ENCODE peak calls at places on chromosomes 5 and 9, in nine cellular contexts. C is AG04450, O is A549, Y is HL-60, X is fibroblast of pulmonary artery, K is IMR-90, N is kidney, A is right atrium auricular region, F is fibroblast of lung. P is an unnamed sample.

GRCh38 chr5:79062431-79062830 is 7.0 kb downstream of the DMGDH start:
- DNase-seq in C (no peak), O (no peak), Y (no peak), X (no peak), K (no peak), N (no peak), A (no peak), F (no peak), P (no peak)

GRCh38 chr5:11588803-11589202 is 315.4 kb downstream of the CTNND2 start:
- DNase-seq in C (no peak), O (no peak), Y (no peak), X (no peak), K (no peak), N (no peak), A (no peak), F (no peak), P (no peak)

GRCh38 chr5:88883059-88883565 is at the start of gene MEF2C:
- DNase-seq in C (peak), O (peak), Y (no peak), X (peak), K (peak), N (peak), A (peak), F (peak), P (peak)

GRCh38 chr5:133229931-133230664 is 178.3 kb downstream of the HSPA4 start:
- DNase-seq in C (no peak), O (no peak), Y (no peak), X (no peak), K (peak), N (no peak), A (no peak), F (no peak), P (peak)

GRCh38 chr5:133316346-133317343 is 264.8 kb downstream of the HSPA4 start:
- DNase-seq in C (no peak), O (peak), Y (no peak), X (no peak), K (no peak), N (no peak), A (no peak), F (no peak), P (peak)

GRCh38 chr5:157913575-157913974 is 54.6 kb upstream of the CLINT1 start:
- DNase-seq in C (no peak), O (no peak), Y (no peak), X (no peak), K (no peak), N (no peak), A (no peak), F (no peak), P (no peak)

GRCh38 chr9:9437641-9438040 is 1175.2 kb downstream of the PTPRD start:
- DNase-seq in C (no peak), O (no peak), Y (no peak), X (no peak), K (no peak), N (no peak), A (no peak), F (no peak), P (no peak)

GRCh38 chr9:81431662-81432061 is 257.7 kb downstream of the TLE1 start:
- DNase-seq in C (peak), O (no peak), Y (no peak), X (peak), K (peak), N (no peak), A (no peak), F (peak), P (no peak)

GRCh38 chr9:35526087-35526801 is 36.3 kb downstream of the RUSC2 start:
- DNase-seq in C (no peak), O (peak), Y (peak), X (peak), K (peak), N (no peak), A (no peak), F (peak), P (no peak)

GRCh38 chr5:29017501-29017900 is 1979.1 kb upstream of the CDH9 start:
- DNase-seq in C (no peak), O (no peak), Y (no peak), X (no peak), K (no peak), N (no peak), A (no peak), F (no peak), P (no peak)

GRCh38 chr5:175589714-175590113 is 68.2 kb upstream of the HRH2 start:
- DNase-seq in C (no peak), O (no peak), Y (no peak), X (no peak), K (no peak), N (no peak), A (no peak), F (no peak), P (no peak)

GRCh38 chr9:121640076-121640475 is 11.4 kb upstream of the DAB2IP start:
- DNase-seq in C (no peak), O (peak), Y (no peak), X (peak), K (peak), N (peak), A (no peak), F (no peak), P (peak)

GRCh38 chr5:129904667-129905466 is 602 bp downstream of the CHSY3 start:
- DNase-seq in C (no peak), O (peak), Y (no peak), X (peak), K (no peak), N (peak), A (no peak), F (no peak), P (peak)

GRCh38 chr9:136820947-136821332 is 13.2 kb downstream of the RABL6 start:
- DNase-seq in C (no peak), O (no peak), Y (no peak), X (peak), K (no peak), N (peak), A (no peak), F (peak), P (no peak)

DNA sequence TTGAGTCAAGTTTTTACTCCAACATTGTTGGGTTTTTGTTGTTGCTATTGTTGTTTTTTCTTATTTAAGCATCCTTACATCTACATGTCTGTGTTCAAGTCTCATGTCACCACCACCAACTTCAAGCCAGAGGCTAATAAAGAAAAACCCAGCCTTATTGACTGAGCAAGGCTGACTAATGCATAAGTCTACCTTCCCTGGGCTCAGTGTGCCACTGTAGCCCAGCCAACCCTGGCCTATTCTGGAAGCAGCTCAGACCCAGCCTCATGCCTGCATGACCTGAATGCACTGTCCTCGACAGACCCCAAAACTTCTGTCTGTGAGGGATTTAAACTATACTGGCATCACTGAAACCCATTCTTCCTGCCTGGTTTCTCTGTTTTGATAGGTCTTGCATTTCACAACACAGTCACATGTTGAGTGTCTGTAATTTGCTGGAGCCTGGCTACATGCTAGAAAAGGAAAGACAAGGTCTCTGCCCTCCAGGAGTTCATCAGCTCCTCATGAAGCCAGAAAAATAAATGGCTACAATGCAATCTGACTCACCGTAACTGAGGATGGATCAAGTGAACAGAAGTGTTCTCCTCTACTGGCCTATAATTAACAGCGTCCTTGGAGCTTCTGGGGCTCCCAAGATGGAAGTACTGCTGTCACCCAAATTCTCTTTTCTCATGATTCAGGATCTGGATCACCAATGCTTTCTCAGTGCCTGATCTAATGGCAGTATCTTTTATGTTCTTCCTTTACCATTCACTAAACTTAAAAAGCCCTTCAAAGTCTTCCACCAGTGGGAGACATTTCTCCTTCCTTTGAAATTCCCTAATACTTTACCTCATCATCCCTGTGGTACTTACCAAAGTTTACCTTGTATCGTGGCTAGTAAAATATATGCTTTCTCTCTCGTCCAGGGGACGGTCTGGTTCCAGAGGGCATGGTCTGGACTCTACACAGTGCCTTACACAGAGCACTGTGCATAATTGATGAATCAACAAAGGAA is 103.9 kb upstream of the IFNE start:
- DNase-seq in C (no peak), O (peak), Y (no peak), X (peak), K (no peak), N (no peak), A (no peak), F (peak), P (no peak)
- TF ChIP-seq CTCF in C (peak), O (peak), Y (no peak), X (peak), K (peak), N (no peak), A (no peak), F (peak), P (no peak)

DNA sequence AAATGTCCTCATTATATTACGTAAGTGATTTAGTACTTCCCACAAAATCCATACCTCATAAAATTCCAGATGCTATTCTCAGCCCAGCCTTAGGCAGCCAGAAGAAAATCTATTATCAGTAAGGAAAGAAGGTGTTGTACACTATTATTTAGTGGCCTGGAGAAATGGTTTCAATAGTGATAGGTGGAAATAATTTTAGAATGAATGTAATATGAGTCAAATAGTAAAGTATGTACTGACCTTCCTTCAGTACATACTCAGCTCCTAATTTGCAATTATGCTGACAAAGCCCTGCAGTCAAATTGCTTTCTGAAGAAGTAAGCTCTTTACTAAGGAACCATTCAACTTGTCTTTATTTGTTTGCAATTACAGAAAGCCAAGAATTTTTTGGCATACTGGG is 409.2 kb downstream of the HTR1A start:
- DNase-seq in C (no peak), O (no peak), Y (no peak), X (no peak), K (no peak), N (no peak), A (no peak), F (no peak), P (no peak)
- H3K4me3 ChIP-seq in C (no peak), O (no peak), Y (no peak), X (no peak), K (no peak), N (no peak), A (no peak), F (no peak), P (no peak)

DNA sequence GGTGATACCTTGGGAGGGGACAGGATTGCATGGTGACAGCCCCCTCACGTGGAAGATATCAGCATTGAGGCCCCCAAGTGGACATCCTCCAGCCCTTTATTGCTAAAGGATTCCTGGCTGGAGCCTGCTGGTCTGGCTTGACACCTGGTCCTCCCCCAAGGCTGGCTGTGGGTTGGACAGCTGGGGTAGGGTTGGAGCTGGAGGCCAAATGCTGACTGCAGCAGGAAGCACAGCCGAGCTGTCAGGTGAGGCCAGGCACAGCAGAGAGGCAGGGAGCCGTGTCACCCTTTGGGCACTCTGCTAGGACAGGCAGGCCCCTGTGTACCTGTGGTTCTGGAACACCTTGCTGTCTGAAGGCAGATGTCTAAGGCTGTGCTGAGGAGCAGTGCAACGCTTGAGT is 2.2 kb downstream of the CACFD1 start:
- DNase-seq in C (no peak), O (no peak), Y (no peak), X (no peak), K (no peak), N (peak), A (no peak), F (no peak), P (no peak)
- TF ChIP-seq CTCF in C (no peak), O (no peak), Y (no peak), X (no peak), K (no peak), N (no peak), A (no peak), F (no peak), P (peak)

DNA sequence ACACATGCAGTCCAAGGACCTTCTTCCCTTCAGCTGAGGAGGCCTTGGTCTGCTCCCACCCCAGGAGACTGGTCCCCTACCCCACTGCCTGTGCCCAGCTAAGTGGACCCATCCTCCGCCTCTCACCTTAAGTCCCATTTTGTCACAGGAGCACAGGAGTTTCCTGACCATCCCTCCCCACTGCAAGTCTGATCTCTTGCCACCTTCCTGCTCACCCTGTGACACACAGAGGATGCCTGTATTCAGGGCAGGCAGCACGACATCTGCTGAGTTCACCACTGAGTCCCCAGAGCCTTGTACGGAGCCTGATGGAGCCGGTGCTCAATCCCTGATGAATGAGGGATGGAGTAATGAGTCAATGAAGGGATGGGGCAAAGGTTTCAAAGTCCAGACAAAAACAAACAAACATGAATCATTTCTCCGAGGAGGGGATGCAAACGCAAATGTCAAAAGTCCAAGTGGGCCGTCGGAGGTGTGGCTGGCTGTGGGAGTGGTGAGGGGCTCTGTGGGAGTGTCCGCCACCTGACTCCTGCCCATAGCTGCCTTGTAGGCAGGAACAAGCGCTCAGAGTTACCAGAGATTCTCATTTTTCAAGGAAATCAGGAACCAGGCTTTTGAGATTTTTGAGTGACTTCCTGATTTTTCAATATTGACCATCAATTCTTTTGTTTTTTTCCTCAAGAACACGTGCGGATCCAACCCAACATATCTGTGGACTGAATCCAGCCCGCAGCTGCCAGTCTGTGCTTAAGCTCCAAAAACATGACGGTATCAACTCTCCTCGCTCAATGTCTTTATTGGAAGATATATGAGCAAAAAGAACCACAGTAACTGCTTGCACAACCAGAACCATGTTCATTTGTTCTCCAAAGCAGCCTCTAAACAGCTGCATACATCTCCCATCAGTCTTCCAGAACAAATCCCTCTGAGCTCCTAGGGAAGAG is 4.4 kb downstream of the RAPGEF1 start:
- DNase-seq in C (no peak), O (peak), Y (no peak), X (no peak), K (no peak), N (peak), A (no peak), F (no peak), P (peak)
- H3K4me3 ChIP-seq in C (no peak), O (peak), Y (no peak), X (no peak), K (no peak), N (no peak), A (no peak), F (no peak), P (peak)

DNA sequence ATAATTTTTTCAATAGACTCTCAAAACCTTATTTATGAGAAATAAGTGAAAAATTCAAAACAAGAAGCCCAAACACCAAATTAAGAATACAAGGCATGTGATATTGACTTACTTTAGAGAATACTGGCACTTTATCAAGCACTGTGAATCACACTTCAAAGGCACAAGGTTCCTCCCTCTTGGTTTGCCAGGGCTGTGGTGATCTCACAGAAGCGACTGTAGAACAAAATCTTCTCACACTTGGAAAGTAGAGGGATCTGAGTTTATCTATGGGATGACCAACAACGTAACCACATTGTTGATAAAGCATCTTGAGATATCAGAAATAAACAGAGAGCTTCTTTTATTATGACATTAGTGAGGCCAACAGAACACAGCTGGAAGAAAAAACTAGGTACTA is 295.9 kb downstream of the NFIB start:
- DNase-seq in C (peak), O (peak), Y (no peak), X (peak), K (peak), N (no peak), A (no peak), F (peak), P (no peak)
- TF ChIP-seq CTCF in C (no peak), O (no peak), Y (no peak), X (no peak), K (no peak), N (no peak), A (no peak), F (no peak), P (no peak)

DNA sequence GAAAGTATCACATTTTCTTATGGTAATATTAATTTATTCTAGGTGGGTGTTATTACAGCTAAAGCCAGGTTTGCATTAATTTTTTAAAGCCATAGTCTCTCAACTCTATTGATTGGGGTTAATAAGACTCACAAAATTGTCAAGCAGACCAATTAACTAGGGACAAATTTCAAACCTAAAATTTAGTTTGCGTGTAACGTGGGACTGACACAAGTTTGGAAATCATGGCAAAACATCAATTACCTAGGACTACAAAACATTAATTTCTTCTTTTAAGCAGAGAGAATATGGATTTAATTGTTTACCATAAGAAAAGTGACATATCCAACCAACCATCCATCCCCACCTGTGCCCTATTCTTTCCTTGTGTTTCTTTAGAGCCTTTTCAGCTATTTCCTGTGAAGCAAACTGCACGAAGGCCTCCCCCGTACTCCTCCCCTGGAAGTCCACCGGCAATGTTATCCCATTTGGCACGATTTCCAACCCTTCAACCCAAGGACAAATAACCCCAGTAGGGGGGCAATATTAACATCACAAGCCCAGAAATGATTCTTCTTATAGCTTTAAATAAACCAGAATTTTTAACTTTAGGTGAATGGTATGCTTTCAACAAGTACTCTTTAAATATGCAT is 4.4 kb downstream of the HNRNPH1 start:
- DNase-seq in C (no peak), O (no peak), Y (peak), X (peak), K (no peak), N (no peak), A (no peak), F (no peak), P (no peak)
- H3K4me3 ChIP-seq in C (peak), O (peak), Y (peak), X (peak), K (peak), N (peak), A (peak), F (peak), P (no peak)

GRCh38 chr5:179606910-179607448 is 16.5 kb downstream of the HNRNPH1 start:
- DNase-seq in C (no peak), O (no peak), Y (no peak), X (no peak), K (no peak), N (peak), A (no peak), F (no peak), P (no peak)

GRCh38 chr5:179608131-179608581 is 15.3 kb downstream of the HNRNPH1 start:
- DNase-seq in C (no peak), O (no peak), Y (no peak), X (no peak), K (no peak), N (peak), A (no peak), F (peak), P (peak)

GRCh38 chr5:179605026-179605833 is 18.2 kb downstream of the HNRNPH1 start:
- DNase-seq in C (no peak), O (no peak), Y (no peak), X (no peak), K (peak), N (peak), A (no peak), F (peak), P (no peak)

GRCh38 chr5:179606071-179606909 is 17.2 kb downstream of the HNRNPH1 start:
- DNase-seq in C (no peak), O (no peak), Y (no peak), X (no peak), K (no peak), N (peak), A (no peak), F (no peak), P (no peak)

DNA sequence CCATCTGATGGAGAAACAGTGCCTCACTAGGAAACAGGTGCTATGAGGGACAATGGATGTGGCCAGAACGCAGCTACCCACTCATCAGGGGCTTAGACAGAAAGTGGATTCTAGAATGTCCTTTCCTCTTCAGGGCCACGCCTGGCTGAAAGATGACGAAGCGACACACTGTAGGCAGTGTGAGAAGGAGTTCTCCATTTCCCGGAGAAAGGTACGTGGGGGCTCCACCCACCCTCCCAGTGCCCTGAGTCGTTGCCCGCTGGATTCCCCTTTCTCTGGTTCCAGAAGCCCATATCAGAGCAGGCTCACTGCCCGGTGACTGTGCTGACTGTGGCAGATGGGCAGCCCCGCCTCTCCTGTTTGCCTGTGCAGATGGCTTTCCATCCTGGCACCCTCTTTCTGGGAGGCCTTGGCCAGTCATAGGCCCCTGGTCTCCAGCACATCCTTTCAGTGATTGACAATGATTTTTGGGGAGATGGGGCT is 16.0 kb downstream of the HNRNPH1 start:
- DNase-seq in C (no peak), O (no peak), Y (no peak), X (no peak), K (no peak), N (peak), A (no peak), F (no peak), P (no peak)
- TF ChIP-seq CTCF in C (no peak), O (no peak), Y (no peak), X (no peak), K (no peak), N (no peak), A (no peak), F (no peak), P (no peak)

P was measured in GM12865.